ENCODE peak calls at places on chromosomes 5 and 9, in seven cellular contexts. P, W, Y, L, F, V and O are unnamed samples.
A peak's percentile ranks its signal among the peaks of the same experiment; 100 is the strongest.

GRCh38 chr5:6574537-6574936 is 58.3 kb downstream of the NSUN2 start:
- DNase-seq in L (peak; percentile 37), F (no peak), V (no peak), P (peak; percentile 13), W (no peak), Y (no peak), O (no peak)

GRCh38 chr5:52915176-52915875 is 73.8 kb upstream of the ITGA2 start:
- DNase-seq in Y (peak; percentile 70), W (peak; percentile 70), L (peak; percentile 76), V (peak; percentile 50), F (peak; percentile 69), P (peak; percentile 79), O (peak; percentile 66)

GRCh38 chr5:55694152-55694830 is 17.8 kb downstream of the SLC38A9 start:
- DNase-seq in Y (peak; percentile 34), W (peak; percentile 48), F (peak; percentile 75), L (peak; percentile 34), P (peak; percentile 48), V (peak; percentile 50), O (peak; percentile 42)

GRCh38 chr5:142063878-142064331 is 44.7 kb upstream of the NDFIP1 start:
- DNase-seq in L (no peak), Y (peak; percentile 46), V (no peak), W (no peak), F (peak; percentile 78), P (peak; percentile 80), O (peak; percentile 83)

GRCh38 chr5:116340799-116341198 is 233.8 kb downstream of the SEMA6A start:
- DNase-seq in P (no peak), F (no peak), L (no peak), V (no peak), W (no peak), Y (no peak), O (no peak)

GRCh38 chr5:3596261-3596825 is 711 bp downstream of the IRX1 start:
- DNase-seq in W (no peak), V (no peak), F (peak; percentile 61), L (no peak), P (peak; percentile 78), Y (peak; percentile 22), O (peak; percentile 68)

GRCh38 chr5:143619038-143619437 is 192.9 kb upstream of the HMHB1 start:
- DNase-seq in L (no peak), W (no peak), Y (no peak), F (no peak), V (no peak), P (no peak), O (no peak)

GRCh38 chr5:119174578-119175163 is 103.8 kb downstream of the DMXL1 start:
- DNase-seq in L (no peak), W (no peak), P (no peak), Y (no peak), F (no peak), V (no peak), O (no peak)

GRCh38 chr5:68225188-68225910 is 9.8 kb downstream of the PIK3R1 start:
- DNase-seq in Y (peak; percentile 42), L (no peak), V (no peak), F (no peak), P (peak; percentile 91), W (no peak), O (no peak)

GRCh38 chr5:135092476-135092875 is 58.4 kb upstream of the PITX1 start:
- DNase-seq in P (no peak), V (no peak), Y (no peak), W (no peak), F (no peak), L (no peak), O (peak; percentile 64)

GRCh38 chr9:120985759-120986353 is 59.3 kb upstream of the TRAF1 start:
- DNase-seq in V (peak; percentile 42), W (peak; percentile 50), L (peak; percentile 75), P (peak; percentile 76), F (peak; percentile 75), Y (peak; percentile 56), O (peak; percentile 75)

GRCh38 chr9:7177383-7177782 is 419.6 kb downstream of the KDM4C start:
- DNase-seq in W (no peak), L (no peak), Y (no peak), F (no peak), P (no peak), V (no peak), O (no peak)

GRCh38 chr5:171315386-171315891 is 6.4 kb downstream of the TLX3 start:
- DNase-seq in F (peak; percentile 59), L (no peak), Y (no peak), V (no peak), P (no peak), W (no peak), O (peak; percentile 45)

GRCh38 chr5:77683171-77683732 is 44.7 kb upstream of the OTP start:
- DNase-seq in W (no peak), Y (no peak), V (no peak), F (no peak), P (peak; percentile 66), L (no peak), O (no peak)

GRCh38 chr5:143226872-143227271 is 176.6 kb downstream of the NR3C1 start:
- DNase-seq in W (no peak), V (no peak), Y (no peak), P (no peak), F (no peak), L (no peak), O (no peak)

GRCh38 chr9:70589571-70590263 is 175.3 kb upstream of the KLF9 start:
- DNase-seq in W (no peak), L (no peak), V (no peak), F (no peak), P (peak; percentile 83), Y (peak; percentile 32), O (no peak)

GRCh38 chr9:100498592-100498991 is 25.6 kb downstream of the TMEFF1 start:
- DNase-seq in L (peak; percentile 31), V (no peak), P (peak; percentile 45), F (no peak), W (no peak), Y (no peak), O (no peak)

DNA sequence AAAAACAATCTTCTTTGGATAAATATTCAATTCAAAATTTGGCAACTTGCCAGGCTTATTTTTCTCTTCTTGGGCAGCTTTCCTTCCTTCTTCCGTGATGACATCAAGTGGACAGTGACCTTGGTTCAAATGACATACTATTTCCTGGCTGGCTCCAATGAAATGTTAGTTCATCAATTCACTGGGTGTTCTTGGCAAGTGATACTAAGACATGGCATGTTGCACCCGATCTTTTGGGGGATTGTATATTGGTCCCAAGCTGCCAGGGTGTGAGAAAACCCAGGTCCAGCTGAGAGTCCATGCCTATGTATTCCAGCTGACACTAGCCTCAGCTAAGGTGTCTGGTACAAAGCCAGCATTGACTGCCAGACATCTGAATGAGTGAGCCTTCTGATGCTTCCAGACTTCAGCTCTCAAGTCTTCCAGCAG is 252.9 kb downstream of the MAT2B start:
- DNase-seq in P (peak; percentile 30), F (no peak), W (no peak), L (no peak), Y (no peak), V (no peak), O (no peak)
- TF ChIP-seq EZH2phosphoT487 in P (no peak), F (no peak), W (no peak), L (no peak), Y (no peak), V (no peak), O (no peak)

GRCh38 chr9:90009447-90009846 is 404.6 kb downstream of the GADD45G start:
- DNase-seq in V (no peak), Y (no peak), W (no peak), L (no peak), P (no peak), F (no peak), O (no peak)

GRCh38 chr9:90007516-90008430 is 403.0 kb downstream of the GADD45G start:
- DNase-seq in W (no peak), F (peak; percentile 21), V (no peak), Y (peak; percentile 27), L (no peak), P (peak; percentile 77), O (no peak)

GRCh38 chr9:90013778-90014177 is 409.0 kb downstream of the GADD45G start:
- DNase-seq in L (no peak), W (no peak), V (no peak), Y (no peak), P (no peak), F (no peak), O (no peak)

GRCh38 chr9:90012825-90013425 is 408.1 kb downstream of the GADD45G start:
- DNase-seq in V (no peak), W (no peak), L (no peak), Y (no peak), F (no peak), P (no peak), O (no peak)

DNA sequence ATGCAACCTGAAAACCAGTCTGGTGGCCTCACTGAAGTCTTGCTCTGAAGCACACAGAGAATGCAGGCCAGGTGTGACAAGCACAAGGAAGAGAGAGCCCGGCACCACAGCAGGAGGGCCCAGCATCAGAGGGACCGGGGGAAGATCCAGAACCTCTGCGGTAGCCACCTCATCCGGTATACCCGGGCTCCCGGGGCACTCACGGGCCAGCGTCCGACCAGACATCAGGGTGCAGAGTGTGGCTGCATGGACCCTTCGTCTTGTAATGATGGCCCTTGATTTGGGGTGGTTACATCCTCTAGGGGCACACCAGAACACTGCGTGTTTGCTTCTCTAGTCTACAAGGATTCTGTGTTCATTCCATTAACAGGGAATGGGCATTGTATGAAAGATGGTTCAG is 406.0 kb downstream of the GADD45G start:
- DNase-seq in F (no peak), P (no peak), L (no peak), W (no peak), V (no peak), Y (no peak), O (no peak)
- TF ChIP-seq EZH2 in F (no peak), P (no peak), L (no peak), W (no peak), V (no peak), Y (no peak), O (no peak)

DNA sequence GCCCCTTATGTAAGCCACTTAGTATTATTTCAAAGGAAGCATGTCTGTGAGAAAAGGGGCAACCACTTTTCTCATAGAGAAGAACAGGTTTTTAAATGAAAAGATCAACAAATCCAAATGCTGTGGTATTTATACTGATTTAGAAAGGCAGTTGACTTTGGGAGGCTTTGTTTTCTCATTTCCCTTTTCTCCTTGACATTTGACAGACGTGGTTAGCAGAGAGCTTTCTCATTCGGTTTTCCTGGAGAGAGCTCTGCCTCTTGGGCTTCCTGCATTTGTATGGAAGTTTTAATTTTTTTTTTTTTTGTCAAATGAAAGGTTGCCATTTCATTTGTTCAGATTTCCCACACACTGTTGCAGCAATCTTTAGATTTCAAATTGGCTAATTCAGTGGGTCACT is 62.5 kb downstream of the EXOSC2 start:
- DNase-seq in W (no peak), V (no peak), L (no peak), Y (no peak), F (peak; percentile 35), P (no peak), O (no peak)
- TF ChIP-seq EZH2phosphoT487 in W (no peak), V (no peak), L (no peak), Y (no peak), F (no peak), P (no peak), O (no peak)

GRCh38 chr9:95515272-95516113 is 1.3 kb downstream of the PTCH1 start:
- DNase-seq in V (peak; percentile 28), W (no peak), L (no peak), Y (peak; percentile 55), F (peak; percentile 73), P (peak; percentile 35), O (peak; percentile 83)

GRCh38 chr9:95516736-95517558 is at the start of gene PTCH1:
- DNase-seq in L (peak; percentile 19), P (peak; percentile 75), V (peak; percentile 53), F (peak; percentile 87), Y (peak; percentile 91), W (no peak), O (peak; percentile 91)

GRCh38 chr9:95516221-95516735 is 493 bp downstream of the PTCH1 start:
- DNase-seq in W (no peak), P (peak; percentile 53), V (peak; percentile 20), L (no peak), F (peak; percentile 55), Y (peak; percentile 50), O (peak; percentile 58)

GRCh38 chr9:95518026-95518425 is 1.3 kb upstream of the PTCH1 start:
- DNase-seq in Y (no peak), P (no peak), W (no peak), V (no peak), F (no peak), L (no peak), O (no peak)

GRCh38 chr9:95517559-95517933 is 775 bp upstream of the PTCH1 start:
- DNase-seq in W (no peak), Y (no peak), V (no peak), L (no peak), F (no peak), P (no peak), O (no peak)
- TF ChIP-seq EZH2 in W (no peak), Y (no peak), V (no peak), L (no peak), F (peak; percentile 59), P (no peak), O (peak; percentile 67)